ENCODE peak calls at places on chromosomes 13 and 19, in seven cellular contexts. G is WERI-Rb-1; N is GM12878; T is A549; F is ascending aorta; K is effector memory CD4-positive, alpha-beta T cell; P is neuronal stem cell. S is an unnamed sample.

GRCh38 chr13:112744306-112745021 is 54.6 kb downstream of the ATP11A start:
- DNase-seq in N (no peak), F (no peak), P (no peak), T (no peak), K (no peak), G (no peak), S (no peak)

GRCh38 chr13:97976551-97977375 is 23.3 kb downstream of the IPO5 start:
- DNase-seq in F (no peak), G (peak; percentile 42), T (peak; percentile 2), P (peak; percentile 21), N (no peak), K (no peak), S (peak; percentile 49)

GRCh38 chr19:42216653-42217521 is 590 bp downstream of the DEDD2 start:
- DNase-seq in F (peak; percentile 74), K (no peak), N (no peak), T (no peak), P (peak; percentile 72), G (peak; percentile 53), S (no peak)

GRCh38 chr13:38590796-38591507 is 95.9 kb upstream of the FREM2 start:
- DNase-seq in T (no peak), N (no peak), G (no peak), K (no peak), F (no peak), P (no peak), S (no peak)

GRCh38 chr13:75803175-75803611 is 167.1 kb downstream of the LMO7 start:
- DNase-seq in F (no peak), N (no peak), K (no peak), P (no peak), G (no peak), T (no peak), S (no peak)

GRCh38 chr13:90950134-90950533 is 397.4 kb upstream of the MIR17HG start:
- DNase-seq in F (no peak), G (peak; percentile 48), P (no peak), K (no peak), N (no peak), T (peak; percentile 35), S (no peak)

GRCh38 chr13:35966024-35966423 is 165.2 kb downstream of the DCLK1 start:
- DNase-seq in T (no peak), N (no peak), F (no peak), G (no peak), K (no peak), P (no peak), S (no peak)

GRCh38 chr13:111329641-111330040 is 9.2 kb downstream of the TEX29 start:
- DNase-seq in G (no peak), T (no peak), N (no peak), P (no peak), K (no peak), F (peak; percentile 21), S (peak; percentile 43)

GRCh38 chr13:73177017-73177416 is 118.2 kb downstream of the KLF5 start:
- DNase-seq in N (no peak), F (no peak), K (no peak), P (no peak), T (no peak), G (no peak), S (no peak)

GRCh38 chr19:51726049-51726448 is 2.3 kb upstream of the HAS1 start:
- DNase-seq in T (no peak), N (no peak), P (no peak), K (no peak), G (peak; percentile 39), F (peak; percentile 77), S (no peak)

GRCh38 chr13:111202149-111202548 is 87.0 kb downstream of the ARHGEF7 start:
- DNase-seq in G (no peak), P (no peak), K (no peak), F (peak; percentile 55), T (no peak), N (no peak), S (no peak)

GRCh38 chr19:11685676-11686650 is 52.8 kb downstream of the ZNF823 start:
- DNase-seq in K (no peak), T (no peak), N (no peak), F (no peak), G (no peak), P (no peak), S (no peak)

GRCh38 chr13:50678464-50679162 is 164.9 kb downstream of the DLEU7 start:
- DNase-seq in K (no peak), G (no peak), P (no peak), F (no peak), T (no peak), N (no peak), S (peak; percentile 69)

GRCh38 chr19:35044317-35045117 is 3.0 kb downstream of the HPN start:
- DNase-seq in P (peak; percentile 68), T (peak; percentile 76), N (no peak), G (peak; percentile 64), K (peak; percentile 23), F (no peak), S (no peak)

GRCh38 chr13:26502826-26503225 is 54.7 kb upstream of the WASF3 start:
- DNase-seq in F (no peak), N (no peak), K (no peak), G (no peak), T (no peak), P (no peak), S (no peak)

GRCh38 chr19:15108845-15109767 is 1.9 kb downstream of the SYDE1 start:
- DNase-seq in T (no peak), P (no peak), N (no peak), K (no peak), F (no peak), G (no peak), S (no peak)

GRCh38 chr13:75645141-75645540 is 9.0 kb downstream of the LMO7 start:
- DNase-seq in T (no peak), K (no peak), P (no peak), N (no peak), F (no peak), G (no peak), S (no peak)

GRCh38 chr19:15115080-15115479 is 7.9 kb downstream of the SYDE1 start:
- DNase-seq in K (no peak), T (no peak), N (no peak), P (no peak), F (no peak), G (no peak), S (no peak)

GRCh38 chr19:35268546-35269424 is at the start of gene USF2:
- DNase-seq in F (peak; percentile 76), K (peak; percentile 39), G (peak; percentile 76), T (peak; percentile 93), P (peak; percentile 48), N (no peak), S (peak; percentile 79)

GRCh38 chr19:23770672-23771250 is 12.1 kb upstream of the ZNF681 start:
- DNase-seq in T (no peak), N (no peak), F (no peak), G (no peak), P (no peak), K (no peak), S (no peak)

GRCh38 chr13:52738719-52739467 is 727 bp downstream of the CNMD start:
- DNase-seq in G (no peak), F (no peak), N (no peak), P (peak; percentile 61), T (no peak), K (no peak), S (no peak)

GRCh38 chr13:113432509-113433270 is 20.6 kb downstream of the ADPRHL1 start:
- DNase-seq in K (no peak), F (no peak), G (peak; percentile 95), T (no peak), N (no peak), P (no peak), S (no peak)

GRCh38 chr13:26254583-26255102 is 714 bp downstream of the CDK8 start:
- DNase-seq in T (peak; percentile 33), F (peak; percentile 75), P (no peak), G (peak; percentile 65), K (peak; percentile 39), N (no peak), S (peak; percentile 25)

GRCh38 chr13:41827507-41828213 is 133.2 kb downstream of the VWA8 start:
- DNase-seq in G (no peak), P (no peak), T (peak; percentile 77), K (no peak), F (peak; percentile 76), N (no peak), S (peak; percentile 69)

GRCh38 chr19:34336781-34337271 is 28.2 kb upstream of the GPI start:
- DNase-seq in G (no peak), T (peak; percentile 51), N (no peak), P (no peak), K (no peak), F (peak; percentile 12), S (no peak)

GRCh38 chr13:93700115-93700514 is 473.5 kb downstream of the GPC6 start:
- DNase-seq in T (no peak), K (no peak), G (no peak), N (no peak), P (no peak), F (no peak), S (no peak)

GRCh38 chr13:36096411-36097184 is 34.6 kb downstream of the DCLK1 start:
- DNase-seq in K (no peak), P (no peak), F (no peak), T (no peak), G (no peak), N (no peak), S (no peak)

GRCh38 chr13:48660356-48661076 is 6.8 kb downstream of the CYSLTR2 start:
- DNase-seq in N (peak; percentile 27), G (no peak), F (no peak), K (no peak), P (no peak), T (no peak), S (no peak)
- H3K27ac ChIP-seq in N (no peak overlapping the region), G (no peak overlapping the region), F (peak overlapping the region; percentile 7), K (no peak overlapping the region), P (no peak overlapping the region), T (no peak overlapping the region), S (no peak overlapping the region)

GRCh38 chr13:27620377-27621115 is at the start of gene LNX2:
- DNase-seq in K (peak; percentile 95), T (peak; percentile 92), N (peak; percentile 80), G (peak; percentile 100), P (peak; percentile 96), F (peak; percentile 99), S (peak; percentile 95)
- H3K27ac ChIP-seq in K (peak within 1 kb of the TSS; percentile 94), T (peak within 1 kb of the TSS; percentile 84), N (peak within 1 kb of the TSS; percentile 84), G (peak within 1 kb of the TSS; percentile 89), P (peak within 1 kb of the TSS; percentile 82), F (peak within 1 kb of the TSS; percentile 95), S (peak within 1 kb of the TSS; percentile 54)

DNA sequence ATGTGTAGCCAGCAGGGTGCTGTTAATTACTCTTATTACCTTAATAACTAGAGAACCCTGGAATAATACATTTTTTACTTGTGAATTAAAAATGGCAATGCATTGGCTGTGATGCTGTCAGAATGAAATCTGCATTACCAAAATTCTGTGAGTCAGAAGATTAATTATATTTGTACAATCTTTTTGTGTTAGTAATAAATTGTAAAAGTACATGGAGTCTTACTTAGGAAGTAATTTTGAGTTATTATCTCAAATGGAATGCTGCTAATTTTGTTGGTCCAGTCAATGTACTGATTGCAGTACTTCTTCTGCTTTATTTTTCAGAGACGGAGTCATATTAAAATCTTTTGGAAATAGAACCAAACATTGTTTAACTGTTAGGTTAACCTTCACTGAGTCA is 152.0 kb upstream of the SLC10A2 start:
- DNase-seq in G (no peak), T (no peak), F (no peak), N (no peak), K (no peak), P (no peak), S (no peak)
- H3K27ac ChIP-seq in G (no peak overlapping the region), T (no peak overlapping the region), F (no peak overlapping the region), N (no peak overlapping the region), K (no peak overlapping the region), P (no peak overlapping the region), S (no peak overlapping the region)

DNA sequence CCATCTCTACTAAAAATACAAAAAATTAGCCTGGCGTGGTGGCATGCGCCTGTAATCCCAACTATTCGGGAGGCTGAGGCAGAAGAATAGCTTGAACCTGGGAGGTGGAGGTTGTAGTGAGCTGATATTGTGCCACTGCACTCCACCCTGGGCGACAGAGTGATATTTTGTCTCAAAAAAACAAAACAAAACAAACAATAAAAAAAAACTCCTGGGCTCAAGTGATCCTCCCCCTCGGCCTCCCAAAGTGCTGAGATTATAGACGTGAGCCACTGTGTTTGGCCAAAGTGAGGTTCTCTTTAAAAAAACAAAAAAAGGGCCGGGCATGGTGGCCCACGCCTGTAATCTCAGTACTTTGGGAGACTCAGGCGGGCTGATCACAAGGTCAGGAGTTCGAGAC is 3.8 kb upstream of the JUNB start:
- DNase-seq in G (no peak), T (no peak), N (no peak), F (no peak), P (no peak), K (no peak), S (no peak)
- H3K27ac ChIP-seq in G (peak overlapping the region; percentile 96), T (peak overlapping the region; percentile 96), N (peak overlapping the region; percentile 99), F (peak overlapping the region; percentile 95), P (no peak overlapping the region), K (peak overlapping the region; percentile 27), S (peak overlapping the region; percentile 69)

S was measured in SJSA1.